ENCODE peak calls at places on chromosome 16, in seven cellular contexts. One of them, this sample, is unnamed.
A peak's percentile ranks its signal among the peaks of the same experiment; 100 is the strongest.

GRCh38 chr16:4306439-4307214 is 9.2 kb upstream of the GLIS2 start:
- DNase-seq in fibroblast of lung: no peak
- DNase-seq in astrocyte: no peak
- DNase-seq in H9: peak; percentile 64
- DNase-seq in HepG2: no peak
- DNase-seq in GM23338: peak; percentile 50
- DNase-seq in DND-41: peak; percentile 59
- DNase-seq in this sample: peak; percentile 83

GRCh38 chr16:79483336-79483735 is 117.2 kb downstream of the MAF start:
- DNase-seq in HepG2: no peak
- DNase-seq in H9: no peak
- DNase-seq in fibroblast of lung: no peak
- DNase-seq in astrocyte: no peak
- DNase-seq in DND-41: no peak
- DNase-seq in GM23338: no peak
- DNase-seq in this sample: no peak

GRCh38 chr16:683396-684066 is 603 bp downstream of the JMJD8 start:
- DNase-seq in DND-41: no peak
- DNase-seq in astrocyte: no peak
- DNase-seq in GM23338: no peak
- DNase-seq in HepG2: no peak
- DNase-seq in fibroblast of lung: no peak
- DNase-seq in H9: no peak
- DNase-seq in this sample: no peak

GRCh38 chr16:50334106-50334975 is 34.4 kb downstream of the BRD7 start:
- DNase-seq in astrocyte: no peak
- DNase-seq in HepG2: no peak
- DNase-seq in GM23338: no peak
- DNase-seq in fibroblast of lung: no peak
- DNase-seq in DND-41: no peak
- DNase-seq in H9: no peak
- DNase-seq in this sample: no peak

GRCh38 chr16:89695875-89696597 is 5.5 kb downstream of the SPATA2L start:
- DNase-seq in HepG2: no peak
- DNase-seq in GM23338: no peak
- DNase-seq in fibroblast of lung: no peak
- DNase-seq in astrocyte: no peak
- DNase-seq in DND-41: no peak
- DNase-seq in H9: no peak
- DNase-seq in this sample: no peak

GRCh38 chr16:59259074-59259963 is 525.2 kb upstream of the GOT2 start:
- DNase-seq in H9: no peak
- DNase-seq in DND-41: peak; percentile 79
- DNase-seq in astrocyte: peak; percentile 67
- DNase-seq in HepG2: no peak
- DNase-seq in GM23338: no peak
- DNase-seq in fibroblast of lung: peak; percentile 69
- DNase-seq in this sample: no peak

GRCh38 chr16:2194852-2195315 is 1.5 kb downstream of the CASKIN1 start:
- DNase-seq in H9: peak; percentile 86
- DNase-seq in astrocyte: no peak
- DNase-seq in GM23338: peak; percentile 89
- DNase-seq in HepG2: peak; percentile 67
- DNase-seq in DND-41: peak; percentile 46
- DNase-seq in fibroblast of lung: peak; percentile 34
- DNase-seq in this sample: peak; percentile 68

GRCh38 chr16:23847938-23848337 is 12.2 kb downstream of the PRKCB start:
- DNase-seq in astrocyte: no peak
- DNase-seq in HepG2: no peak
- DNase-seq in H9: no peak
- DNase-seq in fibroblast of lung: no peak
- DNase-seq in DND-41: peak; percentile 53
- DNase-seq in GM23338: no peak
- DNase-seq in this sample: peak; percentile 44

GRCh38 chr16:29804455-29805231 is 1.7 kb upstream of the MAZ start:
- DNase-seq in GM23338: peak; percentile 28
- DNase-seq in fibroblast of lung: no peak
- DNase-seq in HepG2: no peak
- DNase-seq in astrocyte: no peak
- DNase-seq in H9: no peak
- DNase-seq in DND-41: peak; percentile 34
- DNase-seq in this sample: peak; percentile 53

GRCh38 chr16:71230122-71230845 is at the start of gene HYDIN:
- DNase-seq in astrocyte: peak; percentile 29
- DNase-seq in DND-41: no peak
- DNase-seq in HepG2: peak; percentile 15
- DNase-seq in GM23338: peak; percentile 99
- DNase-seq in H9: peak; percentile 95
- DNase-seq in fibroblast of lung: peak; percentile 61
- DNase-seq in this sample: no peak

GRCh38 chr16:2212362-2213324 is 2.0 kb upstream of the BRICD5 start:
- DNase-seq in fibroblast of lung: no peak
- DNase-seq in H9: no peak
- DNase-seq in DND-41: no peak
- DNase-seq in HepG2: no peak
- DNase-seq in GM23338: no peak
- DNase-seq in astrocyte: no peak
- DNase-seq in this sample: no peak

GRCh38 chr16:75483222-75483621 is 12.0 kb downstream of the CHST6 start:
- DNase-seq in DND-41: no peak
- DNase-seq in fibroblast of lung: peak; percentile 71
- DNase-seq in astrocyte: peak; percentile 62
- DNase-seq in HepG2: no peak
- DNase-seq in H9: no peak
- DNase-seq in GM23338: no peak
- DNase-seq in this sample: no peak

GRCh38 chr16:11396241-11397048 is 51.2 kb downstream of the RMI2 start:
- DNase-seq in GM23338: peak; percentile 93
- DNase-seq in DND-41: peak; percentile 70
- DNase-seq in astrocyte: peak; percentile 21
- DNase-seq in H9: peak; percentile 86
- DNase-seq in fibroblast of lung: peak; percentile 40
- DNase-seq in HepG2: peak; percentile 76
- DNase-seq in this sample: peak; percentile 66

GRCh38 chr16:1960665-1961630 is 1.6 kb downstream of the NDUFB10 start:
- DNase-seq in HepG2: peak; percentile 53
- DNase-seq in H9: peak; percentile 66
- DNase-seq in DND-41: peak; percentile 70
- DNase-seq in fibroblast of lung: peak; percentile 49
- DNase-seq in GM23338: no peak
- DNase-seq in astrocyte: peak; percentile 31
- DNase-seq in this sample: peak; percentile 69

GRCh38 chr16:19704321-19705130 is 13.5 kb downstream of the KNOP1 start:
- DNase-seq in GM23338: no peak
- DNase-seq in astrocyte: peak; percentile 70
- DNase-seq in DND-41: no peak
- DNase-seq in fibroblast of lung: peak; percentile 79
- DNase-seq in H9: no peak
- DNase-seq in HepG2: no peak
- DNase-seq in this sample: no peak

GRCh38 chr16:73568769-73569168 is 520.8 kb upstream of the ZFHX3 start:
- DNase-seq in DND-41: no peak
- DNase-seq in GM23338: no peak
- DNase-seq in HepG2: no peak
- DNase-seq in astrocyte: no peak
- DNase-seq in fibroblast of lung: no peak
- DNase-seq in H9: no peak
- DNase-seq in this sample: no peak

GRCh38 chr16:2996298-2996697 is 16.1 kb upstream of the PKMYT1 start:
- DNase-seq in GM23338: no peak
- DNase-seq in H9: no peak
- DNase-seq in DND-41: no peak
- DNase-seq in fibroblast of lung: no peak
- DNase-seq in HepG2: no peak
- DNase-seq in astrocyte: no peak
- DNase-seq in this sample: no peak

GRCh38 chr16:1879477-1879876 is 7.5 kb upstream of the MEIOB start:
- DNase-seq in H9: no peak
- DNase-seq in GM23338: no peak
- DNase-seq in fibroblast of lung: no peak
- DNase-seq in astrocyte: no peak
- DNase-seq in DND-41: no peak
- DNase-seq in HepG2: no peak
- DNase-seq in this sample: no peak

GRCh38 chr16:2971985-2972784 is 3.0 kb downstream of the PAQR4 start:
- DNase-seq in DND-41: no peak
- DNase-seq in astrocyte: no peak
- DNase-seq in GM23338: no peak
- DNase-seq in fibroblast of lung: no peak
- DNase-seq in HepG2: no peak
- DNase-seq in H9: no peak
- DNase-seq in this sample: no peak

GRCh38 chr16:23869052-23869451 is 33.3 kb downstream of the PRKCB start:
- DNase-seq in H9: no peak
- DNase-seq in fibroblast of lung: no peak
- DNase-seq in HepG2: no peak
- DNase-seq in astrocyte: no peak
- DNase-seq in GM23338: peak; percentile 61
- DNase-seq in DND-41: peak; percentile 78
- DNase-seq in this sample: no peak

GRCh38 chr16:15954814-15955151 is 5.4 kb downstream of the ABCC1 start:
- DNase-seq in fibroblast of lung: peak; percentile 55
- DNase-seq in GM23338: no peak
- DNase-seq in HepG2: no peak
- DNase-seq in DND-41: no peak
- DNase-seq in astrocyte: no peak
- DNase-seq in H9: no peak
- DNase-seq in this sample: no peak

DNA sequence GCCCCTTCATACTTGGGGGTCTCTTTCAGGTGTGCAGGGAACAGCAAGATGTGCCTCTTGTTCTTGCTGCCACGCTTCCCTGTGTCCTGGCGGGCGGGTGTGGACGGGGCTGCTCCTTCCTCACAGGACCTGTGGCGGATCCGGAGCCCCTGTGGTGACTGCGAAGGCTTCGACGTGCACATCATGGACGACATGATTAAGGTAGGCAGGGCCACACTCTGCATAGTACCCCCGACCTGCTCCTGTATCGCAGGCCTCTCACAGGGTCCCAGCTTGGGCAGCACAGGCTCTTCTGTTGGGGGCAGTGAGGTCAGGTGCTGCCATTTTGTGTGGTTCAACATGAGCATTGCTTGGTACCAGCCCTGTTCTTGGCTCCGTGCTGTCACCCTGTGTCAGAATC is 42.5 kb downstream of the PRMT7 start:
- DNase-seq in fibroblast of lung: no peak
- DNase-seq in DND-41: peak; percentile 12
- DNase-seq in GM23338: no peak
- DNase-seq in HepG2: no peak
- DNase-seq in astrocyte: no peak
- DNase-seq in H9: no peak
- DNase-seq in this sample: no peak
- H3K4me2 ChIP-seq in fibroblast of lung: no peak overlapping the region
- H3K4me2 ChIP-seq in DND-41: peak overlapping the region; percentile 12
- H3K4me2 ChIP-seq in GM23338: no peak overlapping the region
- H3K4me2 ChIP-seq in HepG2: no peak overlapping the region
- H3K4me2 ChIP-seq in astrocyte: no peak overlapping the region
- H3K4me2 ChIP-seq in H9: no peak overlapping the region
- H3K4me2 ChIP-seq in this sample: no peak overlapping the region

GRCh38 chr16:80972611-80973010 is 34.1 kb downstream of the CMC2 start:
- DNase-seq in GM23338: no peak
- DNase-seq in HepG2: no peak
- DNase-seq in astrocyte: no peak
- DNase-seq in H9: no peak
- DNase-seq in fibroblast of lung: no peak
- DNase-seq in DND-41: no peak
- DNase-seq in this sample: no peak

GRCh38 chr16:80976946-80977345 is 29.7 kb downstream of the CMC2 start:
- DNase-seq in astrocyte: no peak
- DNase-seq in DND-41: no peak
- DNase-seq in GM23338: no peak
- DNase-seq in H9: no peak
- DNase-seq in HepG2: no peak
- DNase-seq in fibroblast of lung: no peak
- DNase-seq in this sample: no peak

GRCh38 chr16:80973991-80974390 is 32.7 kb downstream of the CMC2 start:
- DNase-seq in astrocyte: no peak
- DNase-seq in GM23338: no peak
- DNase-seq in fibroblast of lung: no peak
- DNase-seq in DND-41: no peak
- DNase-seq in H9: no peak
- DNase-seq in HepG2: no peak
- DNase-seq in this sample: no peak

GRCh38 chr16:80971814-80972213 is 34.9 kb downstream of the CMC2 start:
- DNase-seq in fibroblast of lung: no peak
- DNase-seq in GM23338: no peak
- DNase-seq in DND-41: no peak
- DNase-seq in astrocyte: no peak
- DNase-seq in H9: no peak
- DNase-seq in HepG2: no peak
- DNase-seq in this sample: no peak

DNA sequence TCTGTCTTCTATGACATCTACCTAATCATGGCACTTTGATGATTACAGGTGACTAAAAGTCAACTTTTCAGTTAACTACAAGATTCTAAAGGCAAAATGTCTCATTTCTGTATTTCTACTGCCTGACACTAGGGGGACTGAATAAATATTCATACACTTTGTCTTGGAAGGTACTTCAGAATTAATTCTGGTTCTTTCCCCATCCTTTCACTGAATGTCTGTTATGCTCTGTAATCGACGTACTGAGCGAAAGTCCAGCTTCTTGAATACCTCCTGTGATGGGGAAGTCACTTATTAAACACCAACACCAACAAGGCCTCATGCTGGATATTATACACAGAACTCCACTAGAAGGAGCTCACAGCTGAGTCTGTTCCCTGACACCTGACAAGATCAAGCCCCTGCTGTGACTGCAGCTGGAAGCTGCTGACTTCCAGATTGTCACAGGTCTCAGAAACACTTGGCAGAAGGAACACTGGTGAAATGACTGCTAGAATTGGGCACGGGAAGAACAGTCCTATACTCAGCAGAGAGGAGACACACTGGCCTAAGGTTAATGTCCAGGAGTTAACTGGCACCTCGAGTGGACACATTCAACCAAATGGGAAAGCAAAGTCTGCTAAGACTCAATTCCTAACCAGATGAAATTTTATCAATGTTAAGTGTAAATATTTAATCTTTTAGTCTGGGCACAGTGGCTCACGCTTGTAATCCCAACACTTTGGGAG is 31.9 kb downstream of the CMC2 start:
- DNase-seq in HepG2: no peak
- DNase-seq in DND-41: no peak
- DNase-seq in H9: peak; percentile 38
- DNase-seq in astrocyte: no peak
- DNase-seq in GM23338: no peak
- DNase-seq in fibroblast of lung: no peak
- DNase-seq in this sample: peak; percentile 24
- TF ChIP-seq CTCF in HepG2: peak; percentile 30
- TF ChIP-seq CTCF in DND-41: peak; percentile 46
- TF ChIP-seq CTCF in H9: peak; percentile 69
- TF ChIP-seq CTCF in astrocyte: peak; percentile 56
- TF ChIP-seq CTCF in GM23338: peak; percentile 58
- TF ChIP-seq CTCF in fibroblast of lung: peak; percentile 18
- TF ChIP-seq CTCF in this sample: peak; percentile 79

GRCh38 chr16:65600046-65600445 is 478.2 kb upstream of the CDH11 start:
- DNase-seq in fibroblast of lung: no peak
- DNase-seq in GM23338: no peak
- DNase-seq in HepG2: no peak
- DNase-seq in DND-41: no peak
- DNase-seq in H9: no peak
- DNase-seq in astrocyte: no peak
- DNase-seq in this sample: no peak
- H3K4me2 ChIP-seq in fibroblast of lung: no peak overlapping the region
- H3K4me2 ChIP-seq in GM23338: no peak overlapping the region
- H3K4me2 ChIP-seq in HepG2: no peak overlapping the region
- H3K4me2 ChIP-seq in DND-41: no peak overlapping the region
- H3K4me2 ChIP-seq in H9: no peak overlapping the region
- H3K4me2 ChIP-seq in astrocyte: no peak overlapping the region
- H3K4me2 ChIP-seq in this sample: no peak overlapping the region

GRCh38 chr16:86044241-86044671 is 145.3 kb downstream of the IRF8 start:
- DNase-seq in DND-41: peak; percentile 20
- DNase-seq in fibroblast of lung: peak; percentile 39
- DNase-seq in HepG2: peak; percentile 23
- DNase-seq in H9: peak; percentile 86
- DNase-seq in GM23338: peak; percentile 92
- DNase-seq in astrocyte: peak; percentile 12
- DNase-seq in this sample: peak; percentile 46
- TF ChIP-seq CTCF in DND-41: peak; percentile 58
- TF ChIP-seq CTCF in fibroblast of lung: peak; percentile 55
- TF ChIP-seq CTCF in HepG2: peak; percentile 85
- TF ChIP-seq CTCF in H9: peak; percentile 90
- TF ChIP-seq CTCF in GM23338: peak; percentile 86
- TF ChIP-seq CTCF in astrocyte: peak; percentile 46
- TF ChIP-seq CTCF in this sample: peak; percentile 85

This sample was measured in OCI-LY7.